ENCODE peak calls at places on chromosome 4, in six cellular contexts. One of them, this sample, is unnamed.
A peak's percentile ranks its signal among the peaks of the same experiment; 100 is the strongest.

GRCh38 chr4:93828332-93828829 is at the start of gene ATOH1:
- DNase-seq in mucosa of descending colon: peak; percentile 84
- DNase-seq in spleen: no peak
- DNase-seq in endothelial cell: peak; percentile 45
- DNase-seq in fibroblast of pulmonary artery: no peak
- DNase-seq in fibroblast of villous mesenchyme: no peak
- DNase-seq in this sample: peak; percentile 65

GRCh38 chr4:68954126-68954525 is 2.5 kb upstream of the UGT2A3 start:
- DNase-seq in mucosa of descending colon: no peak
- DNase-seq in spleen: no peak
- DNase-seq in endothelial cell: no peak
- DNase-seq in fibroblast of pulmonary artery: no peak
- DNase-seq in fibroblast of villous mesenchyme: no peak
- DNase-seq in this sample: no peak

GRCh38 chr4:111228874-111229273 is 606.0 kb upstream of the PITX2 start:
- DNase-seq in mucosa of descending colon: no peak
- DNase-seq in spleen: no peak
- DNase-seq in endothelial cell: no peak
- DNase-seq in fibroblast of pulmonary artery: no peak
- DNase-seq in fibroblast of villous mesenchyme: peak; percentile 13
- DNase-seq in this sample: no peak

GRCh38 chr4:101306225-101306624 is 41.1 kb downstream of the PPP3CA start:
- DNase-seq in mucosa of descending colon: no peak
- DNase-seq in spleen: no peak
- DNase-seq in endothelial cell: no peak
- DNase-seq in fibroblast of pulmonary artery: no peak
- DNase-seq in fibroblast of villous mesenchyme: no peak
- DNase-seq in this sample: no peak

GRCh38 chr4:17544205-17544604 is 29.2 kb downstream of the CLRN2 start:
- DNase-seq in mucosa of descending colon: no peak
- DNase-seq in spleen: no peak
- DNase-seq in endothelial cell: no peak
- DNase-seq in fibroblast of pulmonary artery: peak; percentile 4
- DNase-seq in fibroblast of villous mesenchyme: peak; percentile 26
- DNase-seq in this sample: peak; percentile 30

GRCh38 chr4:150849016-150849415 is 166.1 kb downstream of the LRBA start:
- DNase-seq in mucosa of descending colon: no peak
- DNase-seq in spleen: no peak
- DNase-seq in endothelial cell: no peak
- DNase-seq in fibroblast of pulmonary artery: no peak
- DNase-seq in fibroblast of villous mesenchyme: no peak
- DNase-seq in this sample: no peak

GRCh38 chr4:184792334-184792733 is 33.4 kb downstream of the ACSL1 start:
- DNase-seq in mucosa of descending colon: no peak
- DNase-seq in spleen: peak; percentile 28
- DNase-seq in endothelial cell: no peak
- DNase-seq in fibroblast of pulmonary artery: no peak
- DNase-seq in fibroblast of villous mesenchyme: peak; percentile 60
- DNase-seq in this sample: no peak

GRCh38 chr4:139256349-139256748 is 23.7 kb downstream of the MGARP start:
- DNase-seq in mucosa of descending colon: no peak
- DNase-seq in spleen: no peak
- DNase-seq in endothelial cell: no peak
- DNase-seq in fibroblast of pulmonary artery: no peak
- DNase-seq in fibroblast of villous mesenchyme: no peak
- DNase-seq in this sample: no peak

GRCh38 chr4:56049428-56050212 is 100.9 kb downstream of the CEP135 start:
- DNase-seq in mucosa of descending colon: peak; percentile 56
- DNase-seq in spleen: peak; percentile 78
- DNase-seq in endothelial cell: peak; percentile 56
- DNase-seq in fibroblast of pulmonary artery: peak; percentile 46
- DNase-seq in fibroblast of villous mesenchyme: no peak
- DNase-seq in this sample: peak; percentile 70

GRCh38 chr4:22515888-22516541 is at the start of gene ADGRA3:
- DNase-seq in mucosa of descending colon: peak; percentile 79
- DNase-seq in spleen: peak; percentile 74
- DNase-seq in endothelial cell: peak; percentile 76
- DNase-seq in fibroblast of pulmonary artery: peak; percentile 59
- DNase-seq in fibroblast of villous mesenchyme: peak; percentile 73
- DNase-seq in this sample: peak; percentile 87

GRCh38 chr4:83959160-83959559 is 423.3 kb downstream of the GPAT3 start:
- DNase-seq in mucosa of descending colon: no peak
- DNase-seq in spleen: no peak
- DNase-seq in endothelial cell: no peak
- DNase-seq in fibroblast of pulmonary artery: no peak
- DNase-seq in fibroblast of villous mesenchyme: no peak
- DNase-seq in this sample: no peak

GRCh38 chr4:83962492-83962891 is 426.6 kb downstream of the GPAT3 start:
- DNase-seq in mucosa of descending colon: no peak
- DNase-seq in spleen: no peak
- DNase-seq in endothelial cell: no peak
- DNase-seq in fibroblast of pulmonary artery: no peak
- DNase-seq in fibroblast of villous mesenchyme: no peak
- DNase-seq in this sample: no peak

GRCh38 chr4:83964996-83965541 is 429.2 kb downstream of the GPAT3 start:
- DNase-seq in mucosa of descending colon: no peak
- DNase-seq in spleen: no peak
- DNase-seq in endothelial cell: no peak
- DNase-seq in fibroblast of pulmonary artery: peak; percentile 10
- DNase-seq in fibroblast of villous mesenchyme: peak; percentile 13
- DNase-seq in this sample: no peak

DNA sequence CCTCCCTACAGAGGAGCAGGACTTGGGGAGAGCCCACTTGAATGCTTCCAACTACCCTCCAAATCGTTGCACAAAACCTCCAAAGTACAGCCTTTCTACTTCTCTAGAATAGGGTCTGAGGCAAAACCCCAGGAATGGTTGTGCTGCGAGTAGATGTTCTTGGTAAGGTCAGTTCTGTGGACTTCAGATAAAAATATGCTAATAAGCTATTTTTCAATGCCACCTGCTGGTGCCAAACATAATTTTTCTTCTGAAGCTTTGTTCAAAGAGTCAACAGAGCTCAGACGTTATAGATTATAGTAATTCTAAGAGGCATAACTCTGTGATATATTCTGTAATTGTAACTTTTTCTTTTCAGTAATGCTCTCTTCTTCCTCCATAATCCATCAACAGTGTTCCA is 425.7 kb downstream of the GPAT3 start:
- DNase-seq in mucosa of descending colon: no peak
- DNase-seq in spleen: no peak
- DNase-seq in endothelial cell: no peak
- DNase-seq in fibroblast of pulmonary artery: peak; percentile 33
- DNase-seq in fibroblast of villous mesenchyme: no peak
- DNase-seq in this sample: no peak
- TF ChIP-seq CTCF in mucosa of descending colon: no peak
- TF ChIP-seq CTCF in spleen: no peak
- TF ChIP-seq CTCF in endothelial cell: no peak
- TF ChIP-seq CTCF in fibroblast of pulmonary artery: peak; percentile 20
- TF ChIP-seq CTCF in fibroblast of villous mesenchyme: peak; percentile 5
- TF ChIP-seq CTCF in this sample: no peak

DNA sequence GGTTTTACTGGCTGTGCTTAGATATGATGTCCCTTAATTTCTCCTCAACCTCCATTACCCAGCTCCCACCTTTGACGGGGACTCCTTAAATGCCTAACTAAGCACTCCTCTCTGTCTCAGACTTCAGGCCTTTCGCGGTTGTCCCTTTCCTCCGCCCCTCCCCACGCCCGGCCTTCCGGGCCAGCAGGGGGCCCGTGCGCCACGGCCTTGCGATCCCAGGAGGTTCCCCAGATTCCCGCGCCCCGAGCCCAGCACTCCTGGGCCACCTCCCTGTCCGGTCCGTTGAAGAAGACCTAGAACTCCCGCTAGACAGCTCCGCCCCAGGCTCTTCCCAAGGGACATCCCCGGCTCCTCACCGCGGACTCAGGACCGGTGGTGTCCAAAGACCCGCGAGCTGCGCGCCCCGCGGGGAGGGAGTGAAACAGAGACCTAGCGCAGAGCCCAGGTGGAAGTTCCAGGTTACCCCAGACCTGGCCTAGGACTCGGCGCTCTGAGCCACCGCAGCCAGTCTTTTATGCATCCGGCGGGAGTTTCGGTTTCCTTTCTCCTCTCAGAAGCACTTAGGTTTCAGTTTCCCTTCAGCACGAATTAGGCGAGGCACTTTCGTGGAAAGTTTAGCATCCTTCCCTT is at the start of gene DDX60:
- DNase-seq in mucosa of descending colon: peak; percentile 86
- DNase-seq in spleen: peak; percentile 94
- DNase-seq in endothelial cell: peak; percentile 66
- DNase-seq in fibroblast of pulmonary artery: peak; percentile 79
- DNase-seq in fibroblast of villous mesenchyme: peak; percentile 87
- DNase-seq in this sample: peak; percentile 50
- TF ChIP-seq CTCF in mucosa of descending colon: no peak
- TF ChIP-seq CTCF in spleen: peak; percentile 51
- TF ChIP-seq CTCF in endothelial cell: no peak
- TF ChIP-seq CTCF in fibroblast of pulmonary artery: peak; percentile 48
- TF ChIP-seq CTCF in fibroblast of villous mesenchyme: peak; percentile 60
- TF ChIP-seq CTCF in this sample: no peak

GRCh38 chr4:6377626-6378492 is 94.6 kb downstream of the PPP2R2C start:
- DNase-seq in mucosa of descending colon: peak; percentile 21
- DNase-seq in spleen: peak; percentile 52
- DNase-seq in endothelial cell: no peak
- DNase-seq in fibroblast of pulmonary artery: no peak
- DNase-seq in fibroblast of villous mesenchyme: no peak
- DNase-seq in this sample: peak; percentile 9

GRCh38 chr4:6381571-6382123 is 90.8 kb downstream of the PPP2R2C start:
- DNase-seq in mucosa of descending colon: peak; percentile 6
- DNase-seq in spleen: peak; percentile 43
- DNase-seq in endothelial cell: no peak
- DNase-seq in fibroblast of pulmonary artery: no peak
- DNase-seq in fibroblast of villous mesenchyme: no peak
- DNase-seq in this sample: peak; percentile 5

GRCh38 chr4:6379787-6380745 is 92.3 kb downstream of the PPP2R2C start:
- DNase-seq in mucosa of descending colon: peak; percentile 29
- DNase-seq in spleen: peak; percentile 65
- DNase-seq in endothelial cell: no peak
- DNase-seq in fibroblast of pulmonary artery: no peak
- DNase-seq in fibroblast of villous mesenchyme: no peak
- DNase-seq in this sample: no peak

GRCh38 chr4:6380746-6381411 is 91.5 kb downstream of the PPP2R2C start:
- DNase-seq in mucosa of descending colon: peak; percentile 37
- DNase-seq in spleen: peak; percentile 65
- DNase-seq in endothelial cell: no peak
- DNase-seq in fibroblast of pulmonary artery: no peak
- DNase-seq in fibroblast of villous mesenchyme: no peak
- DNase-seq in this sample: no peak

GRCh38 chr4:6378493-6379445 is 93.6 kb downstream of the PPP2R2C start:
- DNase-seq in mucosa of descending colon: peak; percentile 38
- DNase-seq in spleen: peak; percentile 69
- DNase-seq in endothelial cell: no peak
- DNase-seq in fibroblast of pulmonary artery: no peak
- DNase-seq in fibroblast of villous mesenchyme: no peak
- DNase-seq in this sample: peak; percentile 8
- TF ChIP-seq CTCF in mucosa of descending colon: no peak
- TF ChIP-seq CTCF in spleen: no peak
- TF ChIP-seq CTCF in endothelial cell: no peak
- TF ChIP-seq CTCF in fibroblast of pulmonary artery: no peak
- TF ChIP-seq CTCF in fibroblast of villous mesenchyme: no peak
- TF ChIP-seq CTCF in this sample: no peak

GRCh38 chr4:64326507-64326906 is 82.7 kb downstream of the TECRL start:
- DNase-seq in mucosa of descending colon: no peak
- DNase-seq in spleen: no peak
- DNase-seq in endothelial cell: no peak
- DNase-seq in fibroblast of pulmonary artery: no peak
- DNase-seq in fibroblast of villous mesenchyme: no peak
- DNase-seq in this sample: no peak

GRCh38 chr4:64334964-64335363 is 74.3 kb downstream of the TECRL start:
- DNase-seq in mucosa of descending colon: no peak
- DNase-seq in spleen: no peak
- DNase-seq in endothelial cell: no peak
- DNase-seq in fibroblast of pulmonary artery: no peak
- DNase-seq in fibroblast of villous mesenchyme: no peak
- DNase-seq in this sample: no peak

GRCh38 chr4:64327237-64327636 is 82.0 kb downstream of the TECRL start:
- DNase-seq in mucosa of descending colon: no peak
- DNase-seq in spleen: no peak
- DNase-seq in endothelial cell: no peak
- DNase-seq in fibroblast of pulmonary artery: no peak
- DNase-seq in fibroblast of villous mesenchyme: no peak
- DNase-seq in this sample: no peak

GRCh38 chr4:64330143-64330542 is 79.1 kb downstream of the TECRL start:
- DNase-seq in mucosa of descending colon: no peak
- DNase-seq in spleen: no peak
- DNase-seq in endothelial cell: no peak
- DNase-seq in fibroblast of pulmonary artery: no peak
- DNase-seq in fibroblast of villous mesenchyme: no peak
- DNase-seq in this sample: no peak
- TF ChIP-seq CTCF in mucosa of descending colon: no peak
- TF ChIP-seq CTCF in spleen: no peak
- TF ChIP-seq CTCF in endothelial cell: no peak
- TF ChIP-seq CTCF in fibroblast of pulmonary artery: no peak
- TF ChIP-seq CTCF in fibroblast of villous mesenchyme: no peak
- TF ChIP-seq CTCF in this sample: peak; percentile 24

GRCh38 chr4:186487726-186488125 is 67.6 kb downstream of the MTNR1A start:
- DNase-seq in mucosa of descending colon: no peak
- DNase-seq in spleen: no peak
- DNase-seq in endothelial cell: no peak
- DNase-seq in fibroblast of pulmonary artery: no peak
- DNase-seq in fibroblast of villous mesenchyme: no peak
- DNase-seq in this sample: no peak

GRCh38 chr4:186485621-186486062 is 69.7 kb downstream of the MTNR1A start:
- DNase-seq in mucosa of descending colon: no peak
- DNase-seq in spleen: no peak
- DNase-seq in endothelial cell: peak; percentile 10
- DNase-seq in fibroblast of pulmonary artery: peak; percentile 17
- DNase-seq in fibroblast of villous mesenchyme: no peak
- DNase-seq in this sample: peak; percentile 27

GRCh38 chr4:186486172-186486571 is 69.2 kb downstream of the MTNR1A start:
- DNase-seq in mucosa of descending colon: no peak
- DNase-seq in spleen: no peak
- DNase-seq in endothelial cell: no peak
- DNase-seq in fibroblast of pulmonary artery: no peak
- DNase-seq in fibroblast of villous mesenchyme: no peak
- DNase-seq in this sample: no peak

GRCh38 chr4:186483656-186484055 is 71.7 kb downstream of the MTNR1A start:
- DNase-seq in mucosa of descending colon: no peak
- DNase-seq in spleen: no peak
- DNase-seq in endothelial cell: no peak
- DNase-seq in fibroblast of pulmonary artery: no peak
- DNase-seq in fibroblast of villous mesenchyme: no peak
- DNase-seq in this sample: no peak

DNA sequence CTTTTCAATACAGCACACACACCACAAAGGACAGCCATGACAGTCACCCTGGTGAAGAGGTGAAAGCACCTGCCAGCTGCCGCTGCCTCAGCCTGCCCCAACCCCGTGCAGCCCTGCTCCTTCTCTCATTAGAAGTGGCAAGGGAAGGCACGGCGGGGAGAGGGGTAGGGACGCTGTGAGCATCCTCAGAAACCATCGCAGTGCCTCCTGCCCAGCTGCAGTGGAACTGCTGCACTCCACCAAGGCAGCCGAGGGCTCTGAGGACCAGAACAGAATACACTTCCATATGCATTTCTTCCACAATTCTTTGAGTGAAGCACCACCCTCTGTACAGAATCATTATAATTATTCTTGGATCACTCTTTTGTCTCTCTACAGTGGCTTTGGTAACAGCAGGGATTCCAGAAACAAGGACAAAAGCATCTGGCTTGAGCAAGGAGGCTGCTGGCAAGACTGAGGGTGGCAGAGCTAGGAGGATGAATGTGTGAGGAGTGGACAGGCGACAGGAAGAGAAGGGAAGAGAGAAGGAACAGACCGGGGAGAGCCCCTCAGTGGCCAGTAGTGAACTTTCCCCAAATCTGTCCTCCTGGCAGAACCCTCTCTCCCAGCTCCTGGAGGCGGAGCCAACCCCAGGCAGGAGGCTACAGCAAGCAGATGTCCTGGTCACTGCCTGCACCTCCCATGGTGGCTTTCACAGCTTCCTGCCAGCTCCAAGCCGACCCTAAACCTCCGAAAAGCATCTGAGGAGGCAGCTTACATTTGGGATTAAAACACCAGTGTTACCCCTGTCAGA is 73.2 kb downstream of the MTNR1A start:
- DNase-seq in mucosa of descending colon: no peak
- DNase-seq in spleen: no peak
- DNase-seq in endothelial cell: no peak
- DNase-seq in fibroblast of pulmonary artery: no peak
- DNase-seq in fibroblast of villous mesenchyme: no peak
- DNase-seq in this sample: no peak
- TF ChIP-seq CTCF in mucosa of descending colon: no peak
- TF ChIP-seq CTCF in spleen: no peak
- TF ChIP-seq CTCF in endothelial cell: no peak
- TF ChIP-seq CTCF in fibroblast of pulmonary artery: no peak
- TF ChIP-seq CTCF in fibroblast of villous mesenchyme: no peak
- TF ChIP-seq CTCF in this sample: no peak